ENCODE peak calls at places on chromosomes 6 and 20, in four cellular contexts. One of them, this sample, is unnamed.

GRCh38 chr20:33684533-33685327 is 1.5 kb downstream of the E2F1 start:
- DNase-seq in PC-3: no peak
- DNase-seq in mesenchymal stem cell: no peak
- DNase-seq in colonic mucosa: no peak
- DNase-seq in this sample: peak; percentile 43

GRCh38 chr6:156718647-156719394 is 58.4 kb upstream of the ARID1B start:
- DNase-seq in PC-3: no peak
- DNase-seq in mesenchymal stem cell: peak; percentile 53
- DNase-seq in colonic mucosa: peak; percentile 33
- DNase-seq in this sample: peak; percentile 84

GRCh38 chr6:112443666-112444065 is 96.5 kb downstream of the RFPL4B start:
- DNase-seq in PC-3: no peak
- DNase-seq in mesenchymal stem cell: peak; percentile 15
- DNase-seq in colonic mucosa: peak; percentile 20
- DNase-seq in this sample: peak; percentile 24

GRCh38 chr6:149960488-149960887 is 3.3 kb upstream of the ULBP1 start:
- DNase-seq in PC-3: no peak
- DNase-seq in mesenchymal stem cell: no peak
- DNase-seq in colonic mucosa: no peak
- DNase-seq in this sample: no peak

GRCh38 chr6:3026811-3027626 is 27.3 kb downstream of the NQO2 start:
- DNase-seq in PC-3: no peak
- DNase-seq in mesenchymal stem cell: peak; percentile 22
- DNase-seq in colonic mucosa: no peak
- DNase-seq in this sample: no peak

GRCh38 chr6:36758516-36759176 is 61.0 kb downstream of the RAB44 start:
- DNase-seq in PC-3: no peak
- DNase-seq in mesenchymal stem cell: no peak
- DNase-seq in colonic mucosa: peak; percentile 74
- DNase-seq in this sample: no peak

GRCh38 chr6:111625511-111626331 is 20.0 kb upstream of the TRAF3IP2 start:
- DNase-seq in PC-3: no peak
- DNase-seq in mesenchymal stem cell: peak; percentile 14
- DNase-seq in colonic mucosa: no peak
- DNase-seq in this sample: peak; percentile 74

GRCh38 chr20:19211661-19212523 is 550 bp upstream of the SLC24A3 start:
- DNase-seq in PC-3: no peak
- DNase-seq in mesenchymal stem cell: no peak
- DNase-seq in colonic mucosa: peak; percentile 56
- DNase-seq in this sample: peak; percentile 16

GRCh38 chr6:159832941-159833340 is 32.9 kb downstream of the PNLDC1 start:
- DNase-seq in PC-3: no peak
- DNase-seq in mesenchymal stem cell: no peak
- DNase-seq in colonic mucosa: no peak
- DNase-seq in this sample: no peak

GRCh38 chr6:118558811-118559217 is 10.7 kb downstream of the PLN start:
- DNase-seq in PC-3: no peak
- DNase-seq in mesenchymal stem cell: no peak
- DNase-seq in colonic mucosa: no peak
- DNase-seq in this sample: no peak

GRCh38 chr6:36334832-36335459 is 1.7 kb downstream of the BNIP5 start:
- DNase-seq in PC-3: peak; percentile 30
- DNase-seq in mesenchymal stem cell: no peak
- DNase-seq in colonic mucosa: peak; percentile 76
- DNase-seq in this sample: no peak

GRCh38 chr6:24009319-24009718 is 116.7 kb upstream of the NRSN1 start:
- DNase-seq in PC-3: no peak
- DNase-seq in mesenchymal stem cell: no peak
- DNase-seq in colonic mucosa: no peak
- DNase-seq in this sample: no peak

GRCh38 chr20:19692100-19692499 is 66.0 kb upstream of the RIN2 start:
- DNase-seq in PC-3: peak; percentile 95
- DNase-seq in mesenchymal stem cell: no peak
- DNase-seq in colonic mucosa: no peak
- DNase-seq in this sample: no peak

GRCh38 chr6:125507987-125508655 is 206.4 kb upstream of the HDDC2 start:
- DNase-seq in PC-3: no peak
- DNase-seq in mesenchymal stem cell: peak; percentile 52
- DNase-seq in colonic mucosa: no peak
- DNase-seq in this sample: no peak

GRCh38 chr6:37366910-37367309 is 13.1 kb downstream of the RNF8 start:
- DNase-seq in PC-3: peak; percentile 32
- DNase-seq in mesenchymal stem cell: no peak
- DNase-seq in colonic mucosa: no peak
- DNase-seq in this sample: no peak

GRCh38 chr6:144873653-144874378 is 588.7 kb downstream of the UTRN start:
- DNase-seq in PC-3: no peak
- DNase-seq in mesenchymal stem cell: no peak
- DNase-seq in colonic mucosa: no peak
- DNase-seq in this sample: no peak

GRCh38 chr6:72424476-72424875 is 197.4 kb upstream of the KCNQ5 start:
- DNase-seq in PC-3: no peak
- DNase-seq in mesenchymal stem cell: no peak
- DNase-seq in colonic mucosa: no peak
- DNase-seq in this sample: no peak

GRCh38 chr6:112428477-112428876 is 81.3 kb downstream of the RFPL4B start:
- DNase-seq in PC-3: no peak
- DNase-seq in mesenchymal stem cell: no peak
- DNase-seq in colonic mucosa: no peak
- DNase-seq in this sample: no peak

GRCh38 chr6:21019614-21020013 is 485.4 kb downstream of the CDKAL1 start:
- DNase-seq in PC-3: peak; percentile 28
- DNase-seq in mesenchymal stem cell: no peak
- DNase-seq in colonic mucosa: no peak
- DNase-seq in this sample: no peak

GRCh38 chr6:127516676-127517273 is 2.4 kb downstream of the MTCL3 start:
- DNase-seq in PC-3: peak; percentile 56
- DNase-seq in mesenchymal stem cell: peak; percentile 73
- DNase-seq in colonic mucosa: peak; percentile 20
- DNase-seq in this sample: peak; percentile 54

GRCh38 chr20:50285376-50286173 is 94.9 kb downstream of the CEBPB start:
- DNase-seq in PC-3: peak; percentile 34
- DNase-seq in mesenchymal stem cell: peak; percentile 94
- DNase-seq in colonic mucosa: no peak
- DNase-seq in this sample: no peak

GRCh38 chr6:8082954-8083858 is 19.0 kb upstream of the BLOC1S5 start:
- DNase-seq in PC-3: peak; percentile 94
- DNase-seq in mesenchymal stem cell: peak; percentile 90
- DNase-seq in colonic mucosa: no peak
- DNase-seq in this sample: peak; percentile 45

GRCh38 chr6:53474010-53474409 is 70.9 kb downstream of the GCLC start:
- DNase-seq in PC-3: no peak
- DNase-seq in mesenchymal stem cell: no peak
- DNase-seq in colonic mucosa: no peak
- DNase-seq in this sample: no peak

GRCh38 chr20:3706774-3707507 is 5.5 kb downstream of the SIGLEC1 start:
- DNase-seq in PC-3: peak; percentile 46
- DNase-seq in mesenchymal stem cell: peak; percentile 13
- DNase-seq in colonic mucosa: no peak
- DNase-seq in this sample: peak; percentile 54

GRCh38 chr6:87196275-87196842 is 41.0 kb downstream of the ZNF292 start:
- DNase-seq in PC-3: peak; percentile 27
- DNase-seq in mesenchymal stem cell: no peak
- DNase-seq in colonic mucosa: no peak
- DNase-seq in this sample: no peak

GRCh38 chr6:4446982-4447381 is 311.6 kb upstream of the ECI2 start:
- DNase-seq in PC-3: peak; percentile 34
- DNase-seq in mesenchymal stem cell: peak; percentile 89
- DNase-seq in colonic mucosa: no peak
- DNase-seq in this sample: no peak

GRCh38 chr6:13413906-13414555 is 73.4 kb downstream of the GFOD1 start:
- DNase-seq in PC-3: no peak
- DNase-seq in mesenchymal stem cell: no peak
- DNase-seq in colonic mucosa: no peak
- DNase-seq in this sample: no peak

GRCh38 chr6:138017156-138017757 is 90.0 kb downstream of the PERP start:
- DNase-seq in PC-3: no peak
- DNase-seq in mesenchymal stem cell: peak; percentile 15
- DNase-seq in colonic mucosa: no peak
- DNase-seq in this sample: no peak

GRCh38 chr20:25081065-25081729 is 744 bp downstream of the VSX1 start:
- DNase-seq in PC-3: no peak
- DNase-seq in mesenchymal stem cell: peak; percentile 5
- DNase-seq in colonic mucosa: no peak
- DNase-seq in this sample: no peak

GRCh38 chr6:150301871-150302800 is 66.7 kb upstream of the IYD start:
- DNase-seq in PC-3: peak; percentile 69
- DNase-seq in mesenchymal stem cell: peak; percentile 56
- DNase-seq in colonic mucosa: no peak
- DNase-seq in this sample: peak; percentile 23

GRCh38 chr6:106381871-106382270 is 21.4 kb downstream of the CRYBG1 start:
- DNase-seq in PC-3: peak; percentile 72
- DNase-seq in mesenchymal stem cell: no peak
- DNase-seq in colonic mucosa: peak; percentile 22
- DNase-seq in this sample: peak; percentile 70

GRCh38 chr6:118372413-118372812 is 175.7 kb upstream of the PLN start:
- DNase-seq in PC-3: no peak
- DNase-seq in mesenchymal stem cell: peak; percentile 50
- DNase-seq in colonic mucosa: no peak
- DNase-seq in this sample: peak; percentile 6

GRCh38 chr20:33753143-33753542 is 21.3 kb downstream of the ZNF341 start:
- DNase-seq in PC-3: no peak
- DNase-seq in mesenchymal stem cell: no peak
- DNase-seq in colonic mucosa: no peak
- DNase-seq in this sample: no peak

GRCh38 chr6:158016571-158017383 is 35.1 kb downstream of the SYNJ2 start:
- DNase-seq in PC-3: no peak
- DNase-seq in mesenchymal stem cell: no peak
- DNase-seq in colonic mucosa: no peak
- DNase-seq in this sample: no peak

GRCh38 chr6:89950879-89951391 is 56.7 kb downstream of the GJA10 start:
- DNase-seq in PC-3: peak; percentile 17
- DNase-seq in mesenchymal stem cell: no peak
- DNase-seq in colonic mucosa: no peak
- DNase-seq in this sample: no peak

GRCh38 chr20:9360427-9360826 is 154.0 kb upstream of the LAMP5 start:
- DNase-seq in PC-3: no peak
- DNase-seq in mesenchymal stem cell: no peak
- DNase-seq in colonic mucosa: no peak
- DNase-seq in this sample: no peak

GRCh38 chr20:9354579-9354978 is 159.8 kb upstream of the LAMP5 start:
- DNase-seq in PC-3: no peak
- DNase-seq in mesenchymal stem cell: no peak
- DNase-seq in colonic mucosa: no peak
- DNase-seq in this sample: no peak

GRCh38 chr20:9363673-9364072 is 150.7 kb upstream of the LAMP5 start:
- DNase-seq in PC-3: peak; percentile 67
- DNase-seq in mesenchymal stem cell: no peak
- DNase-seq in colonic mucosa: no peak
- DNase-seq in this sample: no peak

GRCh38 chr20:9353916-9354276 is 160.5 kb upstream of the LAMP5 start:
- DNase-seq in PC-3: no peak
- DNase-seq in mesenchymal stem cell: peak; percentile 80
- DNase-seq in colonic mucosa: no peak
- DNase-seq in this sample: no peak

GRCh38 chr20:9359561-9360308 is 154.7 kb upstream of the LAMP5 start:
- DNase-seq in PC-3: peak; percentile 78
- DNase-seq in mesenchymal stem cell: peak; percentile 80
- DNase-seq in colonic mucosa: peak; percentile 67
- DNase-seq in this sample: peak; percentile 13
- H3K4me3 ChIP-seq in PC-3: no peak overlapping the region
- H3K4me3 ChIP-seq in mesenchymal stem cell: peak overlapping the region; percentile 45
- H3K4me3 ChIP-seq in colonic mucosa: no peak overlapping the region
- H3K4me3 ChIP-seq in this sample: no peak overlapping the region

DNA sequence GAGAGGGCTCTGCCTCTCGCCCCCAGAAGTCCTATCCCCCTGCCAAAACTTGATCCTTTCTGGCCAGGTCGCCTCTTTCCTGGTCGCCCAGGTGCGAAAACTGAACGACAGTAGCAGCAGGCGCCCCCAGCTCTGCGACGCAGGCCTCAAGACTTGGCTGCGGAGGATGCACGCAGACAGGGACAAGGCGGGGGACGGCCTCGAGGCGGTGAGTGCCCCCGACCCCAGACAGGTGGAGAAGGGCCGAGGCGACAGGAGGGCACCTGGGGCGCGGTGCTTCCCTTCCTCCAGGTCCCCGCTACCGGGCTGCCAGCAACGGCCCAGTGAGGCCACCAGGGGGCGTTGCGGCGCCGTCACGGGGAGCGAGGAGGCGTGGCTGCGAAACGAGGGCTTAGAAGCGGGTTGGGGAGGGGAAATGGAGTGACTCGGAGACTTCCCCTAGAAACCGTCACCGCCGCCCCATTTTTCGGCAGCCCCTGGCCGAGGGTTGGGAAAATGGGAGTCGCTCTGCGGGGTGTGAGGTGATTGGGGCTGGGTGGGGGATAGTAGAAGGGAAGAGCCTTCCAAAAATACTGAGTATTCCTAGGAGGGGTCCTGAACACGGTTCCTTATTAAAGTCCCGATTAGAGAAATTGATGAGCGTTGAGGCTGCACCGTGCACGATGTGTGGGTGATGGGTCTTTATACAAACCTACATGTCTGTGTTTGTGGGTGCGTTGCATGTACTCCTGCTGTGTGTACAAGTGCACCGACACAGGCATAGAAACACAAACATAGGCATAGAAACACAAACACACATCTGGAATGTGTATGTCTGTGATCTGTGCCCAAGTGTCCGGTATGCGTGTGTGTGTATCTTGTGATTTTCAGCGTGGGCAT is 44.6 kb downstream of the ARHGAP40 start:
- DNase-seq in PC-3: peak; percentile 83
- DNase-seq in mesenchymal stem cell: peak; percentile 66
- DNase-seq in colonic mucosa: peak; percentile 76
- DNase-seq in this sample: peak; percentile 65
- H3K27me3 ChIP-seq in PC-3: peaks cover 13% of the 10 kb centered on the region
- H3K27me3 ChIP-seq in mesenchymal stem cell: peaks cover 97% of the 10 kb centered on the region
- H3K27me3 ChIP-seq in colonic mucosa: peaks cover 8% of the 10 kb centered on the region
- H3K27me3 ChIP-seq in this sample: peaks cover 49% of the 10 kb centered on the region

GRCh38 chr20:17828598-17829144 is 128.9 kb downstream of the BANF2 start:
- DNase-seq in PC-3: no peak
- DNase-seq in mesenchymal stem cell: no peak
- DNase-seq in colonic mucosa: no peak
- DNase-seq in this sample: no peak
- H3K9me3 ChIP-seq in PC-3: no peaks in the 10 kb centered on the region
- H3K9me3 ChIP-seq in mesenchymal stem cell: no peaks in the 10 kb centered on the region
- H3K9me3 ChIP-seq in colonic mucosa: no peaks in the 10 kb centered on the region
- H3K9me3 ChIP-seq in this sample: no peaks in the 10 kb centered on the region

DNA sequence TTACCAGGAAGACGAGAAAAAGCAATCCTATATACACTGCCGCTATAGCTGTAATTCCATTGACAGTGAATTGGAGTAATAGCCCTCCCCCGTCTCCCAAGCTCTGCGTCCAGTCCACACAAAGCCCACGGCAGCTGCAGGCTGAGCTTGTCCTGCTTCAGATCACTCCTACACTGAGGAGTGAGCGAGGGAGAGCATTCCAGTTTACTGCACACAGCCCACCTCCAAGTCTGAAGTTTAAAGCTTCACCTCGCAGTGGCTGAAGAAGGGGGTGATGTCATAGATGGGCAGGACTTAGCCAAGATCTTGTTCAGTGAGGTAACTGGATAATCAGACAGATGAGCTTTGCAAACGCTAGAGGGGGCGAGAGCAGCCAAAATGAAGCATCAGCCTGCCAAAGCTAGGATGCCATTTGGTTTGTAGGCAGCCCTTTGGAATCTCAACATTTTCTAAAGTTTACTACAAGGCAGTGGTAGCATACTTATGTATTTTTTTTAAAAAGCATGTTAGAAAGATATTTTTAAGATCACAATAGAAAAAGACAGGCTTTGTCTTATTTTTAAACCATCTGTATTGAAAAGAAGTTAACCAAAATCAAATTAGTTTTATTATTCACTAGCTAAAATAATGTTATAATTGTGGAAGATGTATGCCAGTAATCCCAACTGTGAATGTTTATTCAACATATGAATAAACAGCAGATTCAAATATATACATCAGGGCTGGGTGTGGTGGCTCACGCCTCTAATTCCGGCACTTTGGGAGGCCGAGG is at the start of gene FLRT3:
- DNase-seq in PC-3: peak; percentile 97
- DNase-seq in mesenchymal stem cell: peak; percentile 95
- DNase-seq in colonic mucosa: peak; percentile 81
- DNase-seq in this sample: peak; percentile 94
- H3K4me3 ChIP-seq in PC-3: peak within 1 kb of the TSS; percentile 75
- H3K4me3 ChIP-seq in mesenchymal stem cell: peak within 1 kb of the TSS; percentile 78
- H3K4me3 ChIP-seq in colonic mucosa: peak within 1 kb of the TSS; percentile 29
- H3K4me3 ChIP-seq in this sample: peak within 1 kb of the TSS; percentile 60

This sample was measured in MG63.